ENCODE peak calls at places on chromosome 19, in seven cellular contexts. R is activated T-cell treated with anti-CD3 and anti-CD28 coated beads, Interleukin-2, amount 50 U/mL, for 72 hours; F is stromal cell of bone marrow; M is anterior cingulate cortex; I is CD8-positive, alpha-beta memory T cell; S is psoas muscle; P is IMR-90. Q is an unnamed sample.

GRCh38 chr19:37654525-37654832 is 786 bp downstream of the ZFP30 start:
- DNase-seq in I (no peak), M (no peak), S (no peak), F (no peak), R (no peak), P (peak; percentile 26), Q (peak; percentile 27)

GRCh38 chr19:11196406-11197287 is 698 bp downstream of the KANK2 start:
- DNase-seq in F (no peak), R (peak; percentile 16), P (peak; percentile 28), S (peak; percentile 71), M (no peak), I (no peak), Q (peak; percentile 58)

GRCh38 chr19:47631681-47632446 is 22.9 kb downstream of the BICRA start:
- DNase-seq in S (no peak), I (no peak), R (no peak), F (no peak), M (no peak), P (no peak), Q (no peak)

GRCh38 chr19:17936379-17936778 is 3.6 kb downstream of the CCDC124 start:
- DNase-seq in I (no peak), M (no peak), R (no peak), F (no peak), S (no peak), P (no peak), Q (no peak)

GRCh38 chr19:32436692-32437091 is 31.1 kb downstream of the DPY19L3 start:
- DNase-seq in M (no peak), I (no peak), F (no peak), P (no peak), R (no peak), S (no peak), Q (no peak)

GRCh38 chr19:46862974-46863632 is 2.3 kb downstream of the ARHGAP35 start:
- DNase-seq in I (no peak), F (no peak), S (no peak), M (no peak), P (no peak), R (no peak), Q (no peak)

GRCh38 chr19:43467730-43468129 is 2.3 kb upstream of the LYPD3 start:
- DNase-seq in R (no peak), M (no peak), I (no peak), P (peak; percentile 70), S (no peak), F (no peak), Q (no peak)

GRCh38 chr19:51799998-51800848 is 5.3 kb downstream of the FPR3 start:
- DNase-seq in F (no peak), M (no peak), R (no peak), S (no peak), P (peak; percentile 60), I (no peak), Q (no peak)

GRCh38 chr19:1384478-1385110 is 887 bp downstream of the NDUFS7 start:
- DNase-seq in M (no peak), R (no peak), F (no peak), S (no peak), P (no peak), I (no peak), Q (no peak)

GRCh38 chr19:4686700-4687099 is 16.6 kb upstream of the MYDGF start:
- DNase-seq in S (no peak), F (no peak), P (no peak), R (no peak), M (no peak), I (no peak), Q (no peak)

GRCh38 chr19:4197228-4197624 is 14.7 kb downstream of the ANKRD24 start:
- DNase-seq in I (no peak), R (no peak), M (no peak), S (no peak), P (no peak), F (no peak), Q (no peak)

GRCh38 chr19:58117841-58118575 is 20.0 kb upstream of the ZSCAN18 start:
- DNase-seq in M (no peak), F (no peak), P (no peak), I (no peak), S (no peak), R (no peak), Q (no peak)

GRCh38 chr19:13463296-13463695 is 43.0 kb downstream of the CACNA1A start:
- DNase-seq in R (peak; percentile 3), P (peak; percentile 15), S (no peak), I (no peak), M (no peak), F (peak; percentile 5), Q (peak; percentile 48)

GRCh38 chr19:35675589-35676140 is 9.3 kb downstream of the UPK1A start:
- DNase-seq in I (no peak), R (no peak), S (no peak), F (no peak), M (no peak), P (no peak), Q (no peak)

GRCh38 chr19:771332-771785 is 20.4 kb downstream of the MISP start:
- DNase-seq in P (peak; percentile 43), R (peak; percentile 14), I (no peak), S (peak; percentile 72), M (no peak), F (peak; percentile 21), Q (peak; percentile 58)

GRCh38 chr19:13033819-13034611 is 38.7 kb downstream of the NFIX start:
- DNase-seq in I (peak; percentile 67), R (peak; percentile 68), S (peak; percentile 94), P (peak; percentile 45), M (no peak), F (no peak), Q (peak; percentile 77)

GRCh38 chr19:28042516-28042915 is 1170.4 kb downstream of the UQCRFS1 start:
- DNase-seq in P (no peak), F (no peak), I (no peak), R (no peak), M (no peak), S (no peak), Q (no peak)

GRCh38 chr19:48630289-48631036 is 6.7 kb downstream of the DBP start:
- DNase-seq in M (no peak), S (peak; percentile 84), F (no peak), R (no peak), P (no peak), I (no peak), Q (no peak)

GRCh38 chr19:4009990-4010807 is 2.7 kb downstream of the PIAS4 start:
- DNase-seq in P (peak; percentile 46), M (no peak), S (no peak), I (no peak), F (no peak), R (no peak), Q (no peak)

GRCh38 chr19:19444694-19445155 is 39.2 kb downstream of the GATAD2A start:
- DNase-seq in P (peak; percentile 36), I (no peak), R (peak; percentile 17), M (no peak), S (no peak), F (no peak), Q (peak; percentile 57)

GRCh38 chr19:50486823-50487515 is 10.3 kb upstream of the GARIN5A start:
- DNase-seq in F (no peak), I (no peak), R (peak; percentile 70), S (peak; percentile 74), M (no peak), P (peak; percentile 19), Q (no peak)

GRCh38 chr19:31289381-31289880 is 59.8 kb downstream of the TSHZ3 start:
- DNase-seq in I (no peak), M (no peak), R (no peak), F (no peak), S (no peak), P (no peak), Q (no peak)

GRCh38 chr19:24140099-24140498 is 53.1 kb downstream of the ZNF254 start:
- DNase-seq in M (no peak), S (no peak), I (no peak), P (peak; percentile 96), F (no peak), R (no peak), Q (peak; percentile 3)

GRCh38 chr19:46192990-46193650 is 36.4 kb upstream of the IGFL1 start:
- DNase-seq in P (peak; percentile 51), I (no peak), M (no peak), S (peak; percentile 63), F (peak; percentile 49), R (peak; percentile 17), Q (peak; percentile 89)

Q was measured in AG08395.